ENCODE peak calls at places on chromosomes 13 and 19, in nine cellular contexts. E is left ventricle myocardium inferior; W is fibroblast of mammary gland; Q is Jurkat, Clone E6-1; S is psoas muscle; F is bronchial epithelial cell; X is dorsolateral prefrontal cortex; A is stomach; I is H1. Z is an unnamed sample.

GRCh38 chr19:56091751-56092546 is 29.1 kb downstream of the ZNF787 start:
- DNase-seq in E (no peak), W (no peak), Q (no peak), S (no peak), F (no peak), X (no peak), A (no peak), I (no peak), Z (no peak)

GRCh38 chr13:98349731-98350305 is 172.7 kb upstream of the RNF113B start:
- DNase-seq in E (no peak), W (no peak), Q (no peak), S (no peak), F (no peak), X (no peak), A (peak; percentile 44), I (peak; percentile 70), Z (no peak)

GRCh38 chr13:105037064-105037463 is 1498.4 kb downstream of the EFNB2 start:
- DNase-seq in E (no peak), W (no peak), Q (no peak), S (no peak), F (peak; percentile 32), X (no peak), A (no peak), I (no peak), Z (peak; percentile 34)

GRCh38 chr19:12365372-12366162 is at the start of gene ZNF442:
- DNase-seq in E (peak; percentile 97), W (peak; percentile 93), Q (peak; percentile 96), S (peak; percentile 98), F (peak; percentile 92), X (peak; percentile 96), A (peak; percentile 95), I (peak; percentile 91), Z (peak; percentile 92)

GRCh38 chr13:105202384-105202783 is 1333.1 kb downstream of the EFNB2 start:
- DNase-seq in E (no peak), W (peak; percentile 6), Q (peak; percentile 42), S (no peak), F (peak; percentile 40), X (no peak), A (no peak), I (no peak), Z (peak; percentile 55)

GRCh38 chr19:7522923-7523667 is 671 bp downstream of the MCOLN1 start:
- DNase-seq in E (no peak), W (peak; percentile 20), Q (no peak), S (no peak), F (no peak), X (no peak), A (no peak), I (no peak), Z (no peak)

GRCh38 chr19:35146746-35147466 is 3.9 kb downstream of the FXYD7 start:
- DNase-seq in E (no peak), W (no peak), Q (no peak), S (no peak), F (no peak), X (no peak), A (no peak), I (no peak), Z (no peak)

GRCh38 chr19:44552324-44552723 is 22.8 kb upstream of the CEACAM20 start:
- DNase-seq in E (no peak), W (peak; percentile 31), Q (peak; percentile 31), S (no peak), F (peak; percentile 51), X (no peak), A (no peak), I (peak; percentile 95), Z (no peak)

GRCh38 chr19:18057557-18057956 is 29.2 kb downstream of the IL12RB1 start:
- DNase-seq in E (peak; percentile 45), W (peak; percentile 24), Q (no peak), S (peak; percentile 73), F (no peak), X (peak; percentile 48), A (peak; percentile 29), I (no peak), Z (no peak)

GRCh38 chr13:41746259-41746658 is 214.7 kb downstream of the VWA8 start:
- DNase-seq in E (no peak), W (peak; percentile 79), Q (no peak), S (no peak), F (peak; percentile 45), X (no peak), A (no peak), I (no peak), Z (peak; percentile 81)

GRCh38 chr13:33918199-33918932 is 100.4 kb downstream of the RFC3 start:
- DNase-seq in E (no peak), W (peak; percentile 90), Q (no peak), S (no peak), F (peak; percentile 82), X (no peak), A (no peak), I (no peak), Z (peak; percentile 75)

GRCh38 chr19:48740705-48741030 is 258 bp upstream of the RASIP1 start:
- DNase-seq in E (no peak), W (no peak), Q (no peak), S (no peak), F (no peak), X (no peak), A (no peak), I (no peak), Z (no peak)

GRCh38 chr19:48738557-48739399 is 1.6 kb downstream of the RASIP1 start:
- DNase-seq in E (peak; percentile 94), W (peak; percentile 61), Q (peak; percentile 73), S (peak; percentile 96), F (peak; percentile 72), X (peak; percentile 84), A (peak; percentile 96), I (peak; percentile 99), Z (peak; percentile 47)

GRCh38 chr19:48739835-48740704 is at the start of gene RASIP1:
- DNase-seq in E (peak; percentile 68), W (no peak), Q (no peak), S (peak; percentile 75), F (no peak), X (no peak), A (no peak), I (no peak), Z (no peak)

GRCh38 chr19:48739400-48739825 is 997 bp downstream of the RASIP1 start:
- DNase-seq in E (no peak), W (no peak), Q (no peak), S (no peak), F (no peak), X (no peak), A (no peak), I (no peak), Z (no peak)

GRCh38 chr19:48741222-48741999 is 1.0 kb upstream of the RASIP1 start:
- DNase-seq in E (peak; percentile 59), W (no peak), Q (no peak), S (peak; percentile 76), F (peak; percentile 32), X (no peak), A (peak; percentile 66), I (peak; percentile 97), Z (no peak)
- H3K4me3 ChIP-seq in E (peak overlapping the region; percentile 71), W (no peak overlapping the region), Q (no peak overlapping the region), S (peak overlapping the region; percentile 68), F (no peak overlapping the region), X (peak overlapping the region; percentile 67), A (no peak overlapping the region), I (peak overlapping the region; percentile 9), Z (no peak overlapping the region)

GRCh38 chr19:38792250-38793111 is 3.5 kb downstream of the LGALS7B start:
- DNase-seq in E (peak; percentile 60), W (peak; percentile 18), Q (no peak), S (peak; percentile 78), F (no peak), X (no peak), A (peak; percentile 39), I (peak; percentile 70), Z (no peak)
- H3K4me3 ChIP-seq in E (peak overlapping the region; percentile 61), W (no peak overlapping the region), Q (no peak overlapping the region), S (peak overlapping the region; percentile 21), F (peak overlapping the region; percentile 18), X (peak overlapping the region; percentile 36), A (peak overlapping the region; percentile 28), I (peak overlapping the region; percentile 33), Z (no peak overlapping the region)

GRCh38 chr13:99968521-99969367 is 2.8 kb downstream of the ZIC5 start:
- DNase-seq in E (no peak), W (no peak), Q (no peak), S (no peak), F (no peak), X (no peak), A (no peak), I (no peak), Z (no peak)

GRCh38 chr13:99970761-99971575 is 599 bp downstream of the ZIC5 start:
- DNase-seq in E (no peak), W (no peak), Q (no peak), S (no peak), F (no peak), X (no peak), A (no peak), I (peak; percentile 84), Z (no peak)

GRCh38 chr13:99971576-99972189 is at the start of gene ZIC5:
- DNase-seq in E (no peak), W (no peak), Q (no peak), S (no peak), F (no peak), X (no peak), A (no peak), I (peak; percentile 93), Z (no peak)

GRCh38 chr13:99969368-99969933 is 2.1 kb downstream of the ZIC5 start:
- DNase-seq in E (no peak), W (no peak), Q (no peak), S (no peak), F (no peak), X (no peak), A (no peak), I (no peak), Z (no peak)

GRCh38 chr13:99969934-99970760 is 1.4 kb downstream of the ZIC5 start:
- DNase-seq in E (no peak), W (peak; percentile 26), Q (peak; percentile 40), S (no peak), F (no peak), X (no peak), A (no peak), I (peak; percentile 76), Z (no peak)
- H3K4me3 ChIP-seq in E (peak overlapping the region; percentile 58), W (no peak overlapping the region), Q (peak overlapping the region; percentile 58), S (peak overlapping the region; percentile 54), F (no peak overlapping the region), X (peak overlapping the region; percentile 68), A (peak overlapping the region; percentile 34), I (peak overlapping the region; percentile 91), Z (peak overlapping the region; percentile 47)

GRCh38 chr19:10106100-10106936 is at the start of gene PPAN:
- DNase-seq in E (peak; percentile 97), W (peak; percentile 97), Q (peak; percentile 97), S (peak; percentile 99), F (peak; percentile 90), X (peak; percentile 98), A (peak; percentile 99), I (peak; percentile 97), Z (peak; percentile 92)

GRCh38 chr19:10102787-10103236 is 334 bp upstream of the ANGPTL6 start:
- DNase-seq in E (no peak), W (no peak), Q (no peak), S (no peak), F (no peak), X (no peak), A (no peak), I (no peak), Z (no peak)

GRCh38 chr19:10105241-10106099 is 692 bp upstream of the PPAN start:
- DNase-seq in E (no peak), W (no peak), Q (no peak), S (no peak), F (no peak), X (no peak), A (no peak), I (no peak), Z (no peak)

GRCh38 chr19:10104130-10104513 is 1.6 kb upstream of the ANGPTL6 start:
- DNase-seq in E (no peak), W (no peak), Q (no peak), S (no peak), F (no peak), X (no peak), A (no peak), I (no peak), Z (no peak)

GRCh38 chr19:10104665-10105221 is 1.4 kb upstream of the PPAN start:
- DNase-seq in E (no peak), W (no peak), Q (peak; percentile 99), S (peak; percentile 41), F (no peak), X (no peak), A (no peak), I (no peak), Z (no peak)
- H3K4me3 ChIP-seq in E (no peak overlapping the region), W (no peak overlapping the region), Q (peak overlapping the region; percentile 37), S (no peak overlapping the region), F (no peak overlapping the region), X (peak overlapping the region; percentile 4), A (no peak overlapping the region), I (no peak overlapping the region), Z (no peak overlapping the region)

Z was measured in astrocyte.